ENCODE peak calls at places on chromosomes 4 and X, in eight cellular contexts. Y, H, T, R, J, O, P and V are unnamed samples.

GRCh38 chrX:70052895-70053615 is 3.3 kb upstream of the AWAT2 start:
- DNase-seq in O (no peak), J (no peak), H (no peak), Y (no peak), P (no peak), R (no peak), T (no peak), V (no peak)

GRCh38 chr4:139555705-139556070 is 331 bp downstream of the SETD7 start:
- DNase-seq in Y (no peak), T (no peak), O (peak; percentile 77), H (no peak), P (no peak), R (no peak), J (peak; percentile 66), V (peak; percentile 77)

GRCh38 chr4:183388021-183388420 is 56.4 kb upstream of the CDKN2AIP start:
- DNase-seq in O (no peak), T (no peak), P (no peak), Y (no peak), J (no peak), R (no peak), H (no peak), V (no peak)

GRCh38 chrX:39821011-39821708 is 276.6 kb downstream of the BCOR start:
- DNase-seq in Y (peak; percentile 32), P (no peak), O (peak; percentile 70), R (peak; percentile 62), J (peak; percentile 27), T (no peak), H (peak; percentile 65), V (no peak)

GRCh38 chr4:140174535-140174934 is 20.6 kb upstream of the MAML3 start:
- DNase-seq in J (no peak), T (no peak), O (no peak), Y (no peak), R (no peak), P (no peak), H (no peak), V (no peak)

GRCh38 chr4:177194906-177195305 is 114.8 kb upstream of the NEIL3 start:
- DNase-seq in O (no peak), J (no peak), H (no peak), T (no peak), Y (no peak), P (no peak), R (no peak), V (no peak)

GRCh38 chrX:40105016-40105790 is 7.4 kb upstream of the BCOR start:
- DNase-seq in P (no peak), O (peak; percentile 63), R (no peak), T (no peak), H (peak; percentile 70), Y (no peak), J (peak; percentile 15), V (peak; percentile 73)

GRCh38 chr4:90099795-90100194 is 27.4 kb upstream of the CCSER1 start:
- DNase-seq in T (peak; percentile 55), H (no peak), P (peak; percentile 19), O (no peak), J (no peak), R (no peak), Y (no peak), V (peak; percentile 86)

GRCh38 chr4:72430050-72430449 is 139.0 kb downstream of the ADAMTS3 start:
- DNase-seq in Y (no peak), T (peak; percentile 59), J (no peak), O (no peak), P (no peak), R (no peak), H (no peak), V (no peak)

GRCh38 chr4:125313497-125313896 is 1.3 kb upstream of the FAT4 start:
- DNase-seq in P (peak; percentile 25), H (peak; percentile 72), R (peak; percentile 45), O (no peak), T (peak; percentile 94), J (peak; percentile 2), Y (peak; percentile 10), V (peak; percentile 94)

GRCh38 chrX:38166478-38167083 is 54.1 kb downstream of the SRPX start:
- DNase-seq in J (no peak), P (no peak), R (no peak), O (no peak), Y (no peak), H (peak; percentile 23), T (peak; percentile 12), V (peak; percentile 81)

GRCh38 chrX:17553961-17554482 is 179.0 kb downstream of the NHS start:
- DNase-seq in P (no peak), O (no peak), Y (no peak), J (no peak), H (no peak), R (no peak), T (no peak), V (no peak)